ENCODE peak calls at places on chromosomes 4 and X, in seven cellular contexts. N, Y, S, L, A, F and K are unnamed samples.

GRCh38 chrX:17459596-17459995 is 84.6 kb downstream of the NHS start:
- DNase-seq in Y (no peak), N (no peak), L (no peak), S (no peak), F (no peak), A (no peak), K (no peak)

GRCh38 chr4:152045781-152046571 is 285.2 kb upstream of the GATB start:
- DNase-seq in L (no peak), A (peak; percentile 25), N (no peak), Y (peak; percentile 4), F (no peak), S (peak; percentile 87), K (peak; percentile 89)

GRCh38 chr4:176321589-176321988 is 1.8 kb downstream of the SPCS3 start:
- DNase-seq in N (no peak), L (no peak), F (no peak), S (no peak), Y (no peak), A (no peak), K (no peak)

GRCh38 chr4:87050596-87050995 is 115.8 kb downstream of the AFF1 start:
- DNase-seq in N (no peak), A (no peak), S (no peak), Y (no peak), F (peak; percentile 45), L (no peak), K (peak; percentile 89)

GRCh38 chr4:10002278-10002677 is 19.0 kb downstream of the SLC2A9 start:
- DNase-seq in S (no peak), Y (peak; percentile 45), L (no peak), N (no peak), A (no peak), F (no peak), K (no peak)

GRCh38 chrX:776529-777230 is 146.1 kb downstream of the SHOX start:
- DNase-seq in L (peak; percentile 44), F (no peak), S (no peak), A (no peak), N (no peak), Y (no peak), K (no peak)

GRCh38 chrX:114580336-114580735 is 3.5 kb upstream of the HTR2C start:
- DNase-seq in L (no peak), Y (no peak), S (no peak), N (no peak), F (no peak), A (no peak), K (no peak)

GRCh38 chr4:76984127-76984526 is 34.6 kb downstream of the SEPTIN11 start:
- DNase-seq in Y (peak; percentile 10), S (no peak), A (no peak), L (no peak), F (no peak), N (peak; percentile 77), K (no peak)

GRCh38 chr4:6845574-6845973 is 63.0 kb downstream of the KIAA0232 start:
- DNase-seq in Y (no peak), S (no peak), F (no peak), L (no peak), N (no peak), A (no peak), K (no peak)

GRCh38 chr4:41749650-41750049 is 1.1 kb upstream of the PHOX2B start:
- DNase-seq in L (no peak), Y (no peak), F (no peak), N (no peak), S (no peak), A (no peak), K (peak; percentile 68)

GRCh38 chr4:38948551-38948950 is 80.9 kb downstream of the FAM114A1 start:
- DNase-seq in S (no peak), Y (no peak), L (no peak), A (no peak), N (peak; percentile 94), F (peak; percentile 28), K (no peak)

GRCh38 chr4:8427761-8428287 is 12.7 kb downstream of the ACOX3 start:
- DNase-seq in F (no peak), L (no peak), S (no peak), N (peak; percentile 76), A (no peak), Y (peak; percentile 76), K (no peak)

GRCh38 chrX:99719140-99719539 is 690.9 kb downstream of the PCDH19 start:
- DNase-seq in F (no peak), A (no peak), L (no peak), S (no peak), Y (no peak), N (no peak), K (no peak)

GRCh38 chr4:8306511-8307021 is 37.0 kb downstream of the HTRA3 start:
- DNase-seq in L (peak; percentile 74), N (peak; percentile 73), S (peak; percentile 66), A (no peak), Y (no peak), F (no peak), K (no peak)

GRCh38 chr4:153143527-153144348 is 60.5 kb upstream of the TRIM2 start:
- DNase-seq in A (no peak), N (no peak), S (no peak), L (no peak), F (no peak), Y (no peak), K (no peak)

GRCh38 chr4:144421839-144422565 is 224.0 kb upstream of the HHIP start:
- DNase-seq in L (no peak), N (no peak), S (no peak), A (no peak), F (no peak), Y (no peak), K (no peak)

GRCh38 chr4:25160714-25161598 is 707 bp upstream of the SEPSECS start:
- DNase-seq in Y (peak; percentile 32), S (no peak), N (no peak), F (no peak), A (peak; percentile 17), L (no peak), K (no peak)

GRCh38 chrX:57977992-57978391 is 67.7 kb upstream of the ZXDA start:
- DNase-seq in S (no peak), N (no peak), A (no peak), Y (peak; percentile 0), F (no peak), L (no peak), K (no peak)

GRCh38 chr4:7428261-7429068 is 6.3 kb downstream of the PSAPL1 start:
- DNase-seq in L (peak; percentile 75), F (peak; percentile 6), S (no peak), A (no peak), N (peak; percentile 55), Y (no peak), K (no peak)

GRCh38 chr4:169899295-169899694 is 126.9 kb downstream of the MFAP3L start:
- DNase-seq in S (no peak), Y (no peak), L (no peak), F (no peak), N (no peak), A (no peak), K (no peak)

GRCh38 chr4:99852199-99852718 is 35.6 kb downstream of the DAPP1 start:
- DNase-seq in A (no peak), F (no peak), S (no peak), Y (no peak), N (no peak), L (no peak), K (no peak)

GRCh38 chr4:129218355-129218754 is 122.4 kb downstream of the C4orf33 start:
- DNase-seq in Y (no peak), S (no peak), L (no peak), F (no peak), N (no peak), A (no peak), K (no peak)

GRCh38 chr4:78372282-78372988 is 179.1 kb upstream of the ANXA3 start:
- DNase-seq in N (no peak), F (no peak), A (no peak), Y (no peak), S (no peak), L (no peak), K (no peak)

GRCh38 chr4:19809989-19810388 is 441.7 kb upstream of the SLIT2 start:
- DNase-seq in A (no peak), L (no peak), S (no peak), Y (no peak), N (no peak), F (no peak), K (no peak)

GRCh38 chrX:108426262-108426661 is 12.0 kb downstream of the COL4A6 start:
- DNase-seq in A (no peak), F (no peak), S (no peak), L (no peak), N (no peak), Y (no peak), K (no peak)
- TF ChIP-seq POLR2A in A (no peak), F (no peak), S (no peak), L (no peak), N (no peak), Y (no peak), K (no peak)

GRCh38 chr4:48673537-48673936 is 106.5 kb downstream of the FRYL start:
- DNase-seq in Y (no peak), L (no peak), S (no peak), N (no peak), F (no peak), A (no peak), K (no peak)
- H3K27ac ChIP-seq in Y (no peak overlapping the region), L (no peak overlapping the region), S (no peak overlapping the region), N (no peak overlapping the region), F (no peak overlapping the region), A (no peak overlapping the region), K (no peak overlapping the region)

DNA sequence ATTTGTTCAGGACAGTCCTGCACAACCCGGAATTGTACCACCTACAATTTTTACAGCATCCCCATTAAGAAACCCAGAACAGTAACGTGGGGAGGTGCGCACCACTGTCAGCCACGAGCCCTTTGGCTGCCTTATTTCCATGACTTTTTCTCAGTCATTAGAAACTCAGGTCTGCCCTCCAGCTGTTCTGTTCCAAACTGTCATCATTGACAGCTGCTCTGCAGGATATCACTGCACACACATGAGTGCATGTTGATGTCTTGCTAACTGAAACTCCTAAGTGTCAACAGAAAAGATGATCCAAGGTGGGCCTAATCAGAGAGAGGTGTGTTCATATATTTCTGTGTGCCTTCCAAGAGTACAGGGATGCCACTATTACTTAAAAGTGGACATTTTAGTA is 123.4 kb downstream of the PARM1 start:
- DNase-seq in N (no peak), Y (no peak), L (no peak), S (no peak), A (no peak), F (no peak), K (no peak)
- TF ChIP-seq EP300 in N (no peak), Y (no peak), L (no peak), S (no peak), A (no peak), F (no peak), K (no peak)

DNA sequence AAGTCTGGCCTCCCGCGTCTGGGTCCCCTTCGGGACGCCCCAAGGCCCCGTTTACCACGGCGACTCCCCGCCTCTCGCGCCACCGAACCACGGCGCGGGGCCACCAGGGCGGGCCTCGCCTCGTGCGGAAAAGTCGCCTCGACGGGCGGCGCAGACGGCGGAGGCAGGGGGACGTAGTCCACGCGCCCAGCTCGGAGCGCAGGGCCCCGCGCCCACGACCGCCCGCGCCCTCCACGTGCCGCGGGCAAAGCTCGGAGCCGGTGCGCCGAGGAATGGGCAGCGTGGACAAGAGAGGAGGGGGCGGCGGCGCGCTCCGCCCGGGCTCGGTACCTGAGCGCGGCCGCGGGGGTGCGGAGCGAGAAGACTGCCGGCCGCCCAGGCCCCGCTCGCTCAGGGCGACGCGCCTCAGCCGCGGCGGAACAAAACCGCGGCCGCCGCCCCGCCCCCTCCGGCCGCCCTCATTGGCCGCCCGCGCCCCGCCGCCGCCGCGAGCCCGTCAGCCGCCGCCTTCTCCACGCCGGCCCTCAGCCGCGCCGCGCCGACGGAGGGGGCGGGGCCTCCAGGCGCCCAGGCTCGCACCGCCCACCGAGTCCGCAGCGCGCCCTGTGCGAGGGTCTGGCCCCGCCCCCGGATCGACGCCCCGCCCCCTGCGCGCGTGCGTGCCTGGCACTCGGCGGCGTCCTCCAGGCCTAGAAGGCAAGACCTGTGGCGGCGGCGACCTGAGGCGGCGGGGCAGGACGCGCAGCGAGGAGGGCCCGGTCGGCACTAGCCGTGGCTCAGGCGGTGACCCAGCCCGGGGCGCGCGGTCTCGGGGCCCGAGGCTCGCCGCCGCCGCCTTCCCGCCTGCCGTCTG is at the start of gene FAM53A:
- DNase-seq in N (peak; percentile 95), A (peak; percentile 36), F (peak; percentile 92), Y (peak; percentile 58), S (peak; percentile 100), L (peak; percentile 92), K (peak; percentile 94)
- TF ChIP-seq POLR2A in N (no peak), A (peak; percentile 10), F (no peak), Y (no peak), S (peak; percentile 52), L (no peak), K (no peak)